ENCODE peak calls at places on chromosomes 12 and 14, in seven cellular contexts. One of them, this sample, is unnamed.

GRCh38 chr12:64890873-64891468 is 66.5 kb downstream of the TBC1D30 start:
- DNase-seq in T-helper 9 cell: no peak
- DNase-seq in EL: peak; percentile 55
- DNase-seq in neural crest cell: no peak
- DNase-seq in fibroblast of gingiva: peak; percentile 42
- DNase-seq in amniotic stem cell: peak; percentile 21
- DNase-seq in CD8-positive, alpha-beta T cell: no peak
- DNase-seq in this sample: peak; percentile 70

GRCh38 chr12:87020071-87020470 is 763.9 kb upstream of the MGAT4C start:
- DNase-seq in amniotic stem cell: no peak
- DNase-seq in neural crest cell: no peak
- DNase-seq in fibroblast of gingiva: no peak
- DNase-seq in EL: peak; percentile 1
- DNase-seq in T-helper 9 cell: no peak
- DNase-seq in CD8-positive, alpha-beta T cell: no peak
- DNase-seq in this sample: no peak

GRCh38 chr14:22400590-22401259 is 188.3 kb downstream of the DAD1 start:
- DNase-seq in neural crest cell: no peak
- DNase-seq in amniotic stem cell: no peak
- DNase-seq in fibroblast of gingiva: no peak
- DNase-seq in CD8-positive, alpha-beta T cell: no peak
- DNase-seq in EL: no peak
- DNase-seq in T-helper 9 cell: no peak
- DNase-seq in this sample: peak; percentile 23

GRCh38 chr14:58060077-58060476 is 91.9 kb downstream of the ARMH4 start:
- DNase-seq in EL: no peak
- DNase-seq in fibroblast of gingiva: no peak
- DNase-seq in T-helper 9 cell: no peak
- DNase-seq in neural crest cell: no peak
- DNase-seq in CD8-positive, alpha-beta T cell: no peak
- DNase-seq in amniotic stem cell: no peak
- DNase-seq in this sample: peak; percentile 3

GRCh38 chr12:116922194-116922897 is 11.6 kb downstream of the FBXW8 start:
- DNase-seq in CD8-positive, alpha-beta T cell: no peak
- DNase-seq in neural crest cell: no peak
- DNase-seq in T-helper 9 cell: no peak
- DNase-seq in fibroblast of gingiva: peak; percentile 92
- DNase-seq in amniotic stem cell: no peak
- DNase-seq in EL: no peak
- DNase-seq in this sample: no peak

GRCh38 chr14:74437654-74438053 is 11.6 kb upstream of the SYNDIG1L start:
- DNase-seq in EL: no peak
- DNase-seq in T-helper 9 cell: no peak
- DNase-seq in neural crest cell: no peak
- DNase-seq in fibroblast of gingiva: no peak
- DNase-seq in CD8-positive, alpha-beta T cell: no peak
- DNase-seq in amniotic stem cell: no peak
- DNase-seq in this sample: peak; percentile 18

GRCh38 chr14:49508124-49508523 is 78.1 kb downstream of the RPS29 start:
- DNase-seq in T-helper 9 cell: no peak
- DNase-seq in CD8-positive, alpha-beta T cell: no peak
- DNase-seq in neural crest cell: no peak
- DNase-seq in fibroblast of gingiva: no peak
- DNase-seq in EL: no peak
- DNase-seq in amniotic stem cell: no peak
- DNase-seq in this sample: peak; percentile 21

GRCh38 chr12:47838286-47838931 is 18.7 kb upstream of the HDAC7 start:
- DNase-seq in neural crest cell: peak; percentile 45
- DNase-seq in EL: peak; percentile 49
- DNase-seq in fibroblast of gingiva: peak; percentile 32
- DNase-seq in T-helper 9 cell: no peak
- DNase-seq in amniotic stem cell: no peak
- DNase-seq in CD8-positive, alpha-beta T cell: peak; percentile 44
- DNase-seq in this sample: peak; percentile 57

GRCh38 chr12:43590307-43590706 is 38.3 kb upstream of the ADAMTS20 start:
- DNase-seq in fibroblast of gingiva: no peak
- DNase-seq in amniotic stem cell: no peak
- DNase-seq in neural crest cell: no peak
- DNase-seq in EL: no peak
- DNase-seq in CD8-positive, alpha-beta T cell: no peak
- DNase-seq in T-helper 9 cell: no peak
- DNase-seq in this sample: no peak

GRCh38 chr12:65306603-65307501 is 28.4 kb downstream of the MSRB3 start:
- DNase-seq in T-helper 9 cell: no peak
- DNase-seq in EL: peak; percentile 78
- DNase-seq in neural crest cell: peak; percentile 23
- DNase-seq in fibroblast of gingiva: no peak
- DNase-seq in amniotic stem cell: no peak
- DNase-seq in CD8-positive, alpha-beta T cell: no peak
- DNase-seq in this sample: peak; percentile 65

GRCh38 chr12:93908846-93909592 is 231.8 kb downstream of the CRADD start:
- DNase-seq in EL: peak; percentile 25
- DNase-seq in amniotic stem cell: no peak
- DNase-seq in neural crest cell: no peak
- DNase-seq in fibroblast of gingiva: peak; percentile 42
- DNase-seq in T-helper 9 cell: no peak
- DNase-seq in CD8-positive, alpha-beta T cell: no peak
- DNase-seq in this sample: peak; percentile 64

GRCh38 chr12:16008442-16008841 is 97.3 kb downstream of the DERA start:
- DNase-seq in EL: no peak
- DNase-seq in amniotic stem cell: no peak
- DNase-seq in CD8-positive, alpha-beta T cell: no peak
- DNase-seq in fibroblast of gingiva: no peak
- DNase-seq in T-helper 9 cell: no peak
- DNase-seq in neural crest cell: no peak
- DNase-seq in this sample: no peak

GRCh38 chr14:74637184-74637562 is 25.1 kb upstream of the LTBP2 start:
- DNase-seq in fibroblast of gingiva: no peak
- DNase-seq in T-helper 9 cell: no peak
- DNase-seq in neural crest cell: no peak
- DNase-seq in amniotic stem cell: no peak
- DNase-seq in CD8-positive, alpha-beta T cell: no peak
- DNase-seq in EL: no peak
- DNase-seq in this sample: no peak

GRCh38 chr12:101855364-101855884 is 22.0 kb upstream of the DRAM1 start:
- DNase-seq in neural crest cell: no peak
- DNase-seq in amniotic stem cell: no peak
- DNase-seq in CD8-positive, alpha-beta T cell: no peak
- DNase-seq in EL: peak; percentile 37
- DNase-seq in fibroblast of gingiva: no peak
- DNase-seq in T-helper 9 cell: no peak
- DNase-seq in this sample: peak; percentile 65

This sample was measured in EH.